ENCODE peak calls at places on chromosome 21, in nine cellular contexts. One of them, this sample, is unnamed.

GRCh38 chr21:21165063-21165645 is 166.9 kb downstream of the NCAM2 start:
- DNase-seq in astrocyte: peak
- DNase-seq in astrocyte of the cerebellum: peak
- DNase-seq in cardiac muscle cell: no peak
- DNase-seq in prostate gland: no peak
- DNase-seq in brain microvascular endothelial cell: peak
- DNase-seq in left lung: no peak
- DNase-seq in left ventricle myocardium inferior: no peak
- DNase-seq in body of pancreas: no peak
- DNase-seq in this sample: no peak

GRCh38 chr21:16588433-16588860 is 858.7 kb downstream of the USP25 start:
- DNase-seq in astrocyte: peak
- DNase-seq in astrocyte of the cerebellum: no peak
- DNase-seq in cardiac muscle cell: peak
- DNase-seq in prostate gland: peak
- DNase-seq in brain microvascular endothelial cell: peak
- DNase-seq in left lung: peak
- DNase-seq in left ventricle myocardium inferior: peak
- DNase-seq in body of pancreas: peak
- DNase-seq in this sample: no peak

GRCh38 chr21:46662367-46662654 is 26.8 kb downstream of the PRMT2 start:
- DNase-seq in astrocyte: no peak
- DNase-seq in astrocyte of the cerebellum: no peak
- DNase-seq in cardiac muscle cell: no peak
- DNase-seq in prostate gland: no peak
- DNase-seq in brain microvascular endothelial cell: no peak
- DNase-seq in left lung: no peak
- DNase-seq in left ventricle myocardium inferior: no peak
- DNase-seq in body of pancreas: no peak
- DNase-seq in this sample: no peak

GRCh38 chr21:41453198-41453597 is 27.2 kb downstream of the MX1 start:
- DNase-seq in astrocyte: no peak
- DNase-seq in astrocyte of the cerebellum: no peak
- DNase-seq in cardiac muscle cell: no peak
- DNase-seq in prostate gland: no peak
- DNase-seq in brain microvascular endothelial cell: no peak
- DNase-seq in left lung: no peak
- DNase-seq in left ventricle myocardium inferior: no peak
- DNase-seq in body of pancreas: no peak
- DNase-seq in this sample: no peak

GRCh38 chr21:38775733-38776132 is 30.0 kb upstream of the ETS2 start:
- DNase-seq in astrocyte: no peak
- DNase-seq in astrocyte of the cerebellum: no peak
- DNase-seq in cardiac muscle cell: no peak
- DNase-seq in prostate gland: no peak
- DNase-seq in brain microvascular endothelial cell: no peak
- DNase-seq in left lung: no peak
- DNase-seq in left ventricle myocardium inferior: no peak
- DNase-seq in body of pancreas: no peak
- DNase-seq in this sample: no peak

GRCh38 chr21:40719615-40720014 is 127.3 kb downstream of the DSCAM start:
- DNase-seq in astrocyte: no peak
- DNase-seq in astrocyte of the cerebellum: no peak
- DNase-seq in cardiac muscle cell: no peak
- DNase-seq in prostate gland: no peak
- DNase-seq in brain microvascular endothelial cell: no peak
- DNase-seq in left lung: no peak
- DNase-seq in left ventricle myocardium inferior: no peak
- DNase-seq in body of pancreas: no peak
- DNase-seq in this sample: no peak

GRCh38 chr21:45460611-45461368 is 55.8 kb downstream of the COL18A1 start:
- DNase-seq in astrocyte: peak
- DNase-seq in astrocyte of the cerebellum: peak
- DNase-seq in cardiac muscle cell: no peak
- DNase-seq in prostate gland: no peak
- DNase-seq in brain microvascular endothelial cell: peak
- DNase-seq in left lung: no peak
- DNase-seq in left ventricle myocardium inferior: no peak
- DNase-seq in body of pancreas: no peak
- DNase-seq in this sample: no peak

GRCh38 chr21:39885119-39885848 is 18.0 kb downstream of the PCP4 start:
- DNase-seq in astrocyte: peak
- DNase-seq in astrocyte of the cerebellum: peak
- DNase-seq in cardiac muscle cell: peak
- DNase-seq in prostate gland: no peak
- DNase-seq in brain microvascular endothelial cell: no peak
- DNase-seq in left lung: no peak
- DNase-seq in left ventricle myocardium inferior: peak
- DNase-seq in body of pancreas: peak
- DNase-seq in this sample: no peak

GRCh38 chr21:28714795-28715464 is 277.7 kb downstream of the LTN1 start:
- DNase-seq in astrocyte: peak
- DNase-seq in astrocyte of the cerebellum: peak
- DNase-seq in cardiac muscle cell: no peak
- DNase-seq in prostate gland: no peak
- DNase-seq in brain microvascular endothelial cell: peak
- DNase-seq in left lung: no peak
- DNase-seq in left ventricle myocardium inferior: no peak
- DNase-seq in body of pancreas: no peak
- DNase-seq in this sample: no peak

GRCh38 chr21:38859852-38860251 is 54.1 kb downstream of the ETS2 start:
- DNase-seq in astrocyte: no peak
- DNase-seq in astrocyte of the cerebellum: no peak
- DNase-seq in cardiac muscle cell: no peak
- DNase-seq in prostate gland: no peak
- DNase-seq in brain microvascular endothelial cell: no peak
- DNase-seq in left lung: no peak
- DNase-seq in left ventricle myocardium inferior: no peak
- DNase-seq in body of pancreas: no peak
- DNase-seq in this sample: no peak

GRCh38 chr21:45540601-45540970 is 1.7 kb downstream of the SLC19A1 start:
- DNase-seq in astrocyte: no peak
- DNase-seq in astrocyte of the cerebellum: no peak
- DNase-seq in cardiac muscle cell: no peak
- DNase-seq in prostate gland: no peak
- DNase-seq in brain microvascular endothelial cell: no peak
- DNase-seq in left lung: peak
- DNase-seq in left ventricle myocardium inferior: peak
- DNase-seq in body of pancreas: peak
- DNase-seq in this sample: no peak

GRCh38 chr21:42724226-42724920 is 71.0 kb downstream of the PDE9A start:
- DNase-seq in astrocyte: peak
- DNase-seq in astrocyte of the cerebellum: peak
- DNase-seq in cardiac muscle cell: no peak
- DNase-seq in prostate gland: no peak
- DNase-seq in brain microvascular endothelial cell: peak
- DNase-seq in left lung: no peak
- DNase-seq in left ventricle myocardium inferior: no peak
- DNase-seq in body of pancreas: peak
- DNase-seq in this sample: no peak

GRCh38 chr21:16169102-16169511 is 439.3 kb downstream of the USP25 start:
- DNase-seq in astrocyte: peak
- DNase-seq in astrocyte of the cerebellum: peak
- DNase-seq in cardiac muscle cell: no peak
- DNase-seq in prostate gland: no peak
- DNase-seq in brain microvascular endothelial cell: no peak
- DNase-seq in left lung: no peak
- DNase-seq in left ventricle myocardium inferior: no peak
- DNase-seq in body of pancreas: no peak
- DNase-seq in this sample: peak

DNA sequence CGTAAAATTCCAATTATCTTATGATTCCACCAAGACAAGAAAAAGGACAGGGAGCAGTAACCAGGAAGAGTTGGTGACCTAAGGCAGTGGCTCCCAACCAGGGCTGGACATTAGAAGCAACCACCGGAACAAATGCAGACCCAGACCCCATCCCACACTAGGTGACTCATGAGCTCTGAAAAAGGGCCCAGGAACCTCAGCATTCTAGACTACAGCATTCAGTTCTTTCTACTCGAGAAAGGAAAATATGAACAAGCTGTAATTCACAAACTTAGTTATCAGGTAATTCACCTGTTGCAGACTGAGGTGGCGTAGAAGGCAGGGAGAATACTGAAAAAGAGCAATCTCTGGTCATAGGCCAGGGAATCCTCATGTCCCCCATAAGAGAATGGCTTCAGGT is 138.4 kb upstream of the KRTAP19-8 start:
- DNase-seq in astrocyte: peak
- DNase-seq in astrocyte of the cerebellum: peak
- DNase-seq in cardiac muscle cell: no peak
- DNase-seq in prostate gland: no peak
- DNase-seq in brain microvascular endothelial cell: no peak
- DNase-seq in left lung: no peak
- DNase-seq in left ventricle myocardium inferior: no peak
- DNase-seq in body of pancreas: no peak
- DNase-seq in this sample: no peak
- H3K4me3 ChIP-seq in astrocyte: no peak
- H3K4me3 ChIP-seq in astrocyte of the cerebellum: no peak
- H3K4me3 ChIP-seq in cardiac muscle cell: no peak
- H3K4me3 ChIP-seq in prostate gland: no peak
- H3K4me3 ChIP-seq in brain microvascular endothelial cell: no peak
- H3K4me3 ChIP-seq in left lung: no peak
- H3K4me3 ChIP-seq in left ventricle myocardium inferior: no peak
- H3K4me3 ChIP-seq in body of pancreas: no peak
- H3K4me3 ChIP-seq in this sample: no peak

GRCh38 chr21:43861716-43862115 is 3.3 kb upstream of the AGPAT3 start:
- DNase-seq in astrocyte: no peak
- DNase-seq in astrocyte of the cerebellum: no peak
- DNase-seq in cardiac muscle cell: no peak
- DNase-seq in prostate gland: no peak
- DNase-seq in brain microvascular endothelial cell: no peak
- DNase-seq in left lung: peak
- DNase-seq in left ventricle myocardium inferior: no peak
- DNase-seq in body of pancreas: peak
- DNase-seq in this sample: no peak

GRCh38 chr21:43855955-43856354 is 9.1 kb upstream of the AGPAT3 start:
- DNase-seq in astrocyte: no peak
- DNase-seq in astrocyte of the cerebellum: no peak
- DNase-seq in cardiac muscle cell: no peak
- DNase-seq in prostate gland: no peak
- DNase-seq in brain microvascular endothelial cell: no peak
- DNase-seq in left lung: peak
- DNase-seq in left ventricle myocardium inferior: no peak
- DNase-seq in body of pancreas: no peak
- DNase-seq in this sample: no peak

GRCh38 chr21:43859747-43860214 is 5.2 kb upstream of the AGPAT3 start:
- DNase-seq in astrocyte: no peak
- DNase-seq in astrocyte of the cerebellum: no peak
- DNase-seq in cardiac muscle cell: no peak
- DNase-seq in prostate gland: peak
- DNase-seq in brain microvascular endothelial cell: no peak
- DNase-seq in left lung: no peak
- DNase-seq in left ventricle myocardium inferior: no peak
- DNase-seq in body of pancreas: no peak
- DNase-seq in this sample: peak

GRCh38 chr21:43854773-43855633 is 10.0 kb upstream of the AGPAT3 start:
- DNase-seq in astrocyte: no peak
- DNase-seq in astrocyte of the cerebellum: no peak
- DNase-seq in cardiac muscle cell: peak
- DNase-seq in prostate gland: no peak
- DNase-seq in brain microvascular endothelial cell: no peak
- DNase-seq in left lung: peak
- DNase-seq in left ventricle myocardium inferior: no peak
- DNase-seq in body of pancreas: peak
- DNase-seq in this sample: no peak

DNA sequence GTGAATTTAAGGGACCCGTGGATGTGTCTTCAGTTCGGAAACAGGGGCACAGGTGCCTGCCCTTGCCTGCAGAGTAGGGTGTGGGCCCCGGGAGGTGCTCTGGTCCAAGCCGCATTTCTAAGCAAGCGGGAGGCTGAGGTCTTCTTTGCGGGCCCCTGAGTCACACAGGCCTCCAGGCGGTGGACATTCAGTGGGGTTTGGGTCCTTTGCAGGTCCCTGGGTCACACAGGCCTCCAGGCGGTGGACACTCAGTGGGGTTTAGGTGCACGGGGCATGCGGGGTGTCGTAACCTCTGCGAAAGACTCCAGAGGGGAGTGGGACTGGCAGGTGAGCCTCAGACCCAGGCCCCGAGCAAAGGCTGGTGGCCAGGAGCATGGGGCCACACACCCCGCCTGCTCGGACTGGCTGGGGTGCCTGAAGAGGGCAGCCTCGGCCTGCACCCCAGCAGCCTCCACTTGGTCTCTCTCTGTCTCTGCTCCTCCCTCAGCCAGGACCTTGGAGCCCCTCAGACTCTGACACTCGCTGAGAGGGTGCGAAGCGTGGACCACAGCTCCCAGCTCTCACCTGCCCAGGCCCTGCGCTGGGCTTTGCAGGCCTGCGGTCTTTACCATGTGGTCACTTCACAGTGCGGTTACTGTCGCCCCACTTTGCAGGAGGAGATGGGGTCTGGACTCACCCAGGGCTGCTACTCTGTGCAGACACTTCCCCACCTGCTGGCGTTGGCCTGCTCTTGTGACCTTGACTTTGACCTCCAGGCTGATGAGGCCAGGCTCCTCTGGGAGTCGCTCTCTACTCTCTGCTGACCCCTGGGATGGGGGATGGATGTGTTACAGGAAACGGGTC is 6.0 kb upstream of the AGPAT3 start:
- DNase-seq in astrocyte: no peak
- DNase-seq in astrocyte of the cerebellum: no peak
- DNase-seq in cardiac muscle cell: peak
- DNase-seq in prostate gland: no peak
- DNase-seq in brain microvascular endothelial cell: no peak
- DNase-seq in left lung: peak
- DNase-seq in left ventricle myocardium inferior: no peak
- DNase-seq in body of pancreas: no peak
- DNase-seq in this sample: no peak
- TF ChIP-seq CTCF in astrocyte: no peak
- TF ChIP-seq CTCF in astrocyte of the cerebellum: no peak
- TF ChIP-seq CTCF in cardiac muscle cell: no peak
- TF ChIP-seq CTCF in prostate gland: no peak
- TF ChIP-seq CTCF in brain microvascular endothelial cell: no peak
- TF ChIP-seq CTCF in left lung: no peak
- TF ChIP-seq CTCF in left ventricle myocardium inferior: no peak
- TF ChIP-seq CTCF in body of pancreas: no peak
- TF ChIP-seq CTCF in this sample: no peak

DNA sequence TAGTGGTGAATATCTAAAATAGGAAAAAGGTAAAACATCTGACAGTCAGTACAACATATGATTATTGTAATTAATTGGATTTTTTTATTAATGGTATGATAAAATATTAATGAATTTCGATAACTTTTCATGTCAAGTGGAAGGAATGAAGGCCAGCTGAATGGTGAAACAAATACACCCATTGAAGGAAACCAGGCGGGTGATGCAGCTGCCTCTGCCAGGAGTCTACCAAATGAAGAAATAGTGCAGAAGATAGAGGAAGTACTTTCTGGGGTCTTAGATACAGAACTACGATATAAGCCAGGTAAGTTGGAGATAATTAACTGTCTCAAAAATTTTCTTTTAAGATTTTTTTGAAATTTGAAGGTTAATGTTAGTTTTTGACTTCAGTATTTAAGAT is 3.2 kb downstream of the SON start:
- DNase-seq in astrocyte: no peak
- DNase-seq in astrocyte of the cerebellum: no peak
- DNase-seq in cardiac muscle cell: no peak
- DNase-seq in prostate gland: no peak
- DNase-seq in brain microvascular endothelial cell: no peak
- DNase-seq in left lung: no peak
- DNase-seq in left ventricle myocardium inferior: no peak
- DNase-seq in body of pancreas: no peak
- DNase-seq in this sample: no peak
- H3K4me3 ChIP-seq in astrocyte: no peak
- H3K4me3 ChIP-seq in astrocyte of the cerebellum: no peak
- H3K4me3 ChIP-seq in cardiac muscle cell: no peak
- H3K4me3 ChIP-seq in prostate gland: no peak
- H3K4me3 ChIP-seq in brain microvascular endothelial cell: no peak
- H3K4me3 ChIP-seq in left lung: no peak
- H3K4me3 ChIP-seq in left ventricle myocardium inferior: no peak
- H3K4me3 ChIP-seq in body of pancreas: no peak
- H3K4me3 ChIP-seq in this sample: no peak

GRCh38 chr21:23740463-23740862 is 1866.8 kb downstream of the MRPL39 start:
- DNase-seq in astrocyte: no peak
- DNase-seq in astrocyte of the cerebellum: no peak
- DNase-seq in cardiac muscle cell: no peak
- DNase-seq in prostate gland: no peak
- DNase-seq in brain microvascular endothelial cell: no peak
- DNase-seq in left lung: no peak
- DNase-seq in left ventricle myocardium inferior: no peak
- DNase-seq in body of pancreas: no peak
- DNase-seq in this sample: no peak
- TF ChIP-seq CTCF in astrocyte: no peak
- TF ChIP-seq CTCF in astrocyte of the cerebellum: no peak
- TF ChIP-seq CTCF in cardiac muscle cell: no peak
- TF ChIP-seq CTCF in prostate gland: no peak
- TF ChIP-seq CTCF in brain microvascular endothelial cell: no peak
- TF ChIP-seq CTCF in left lung: no peak
- TF ChIP-seq CTCF in left ventricle myocardium inferior: no peak
- TF ChIP-seq CTCF in body of pancreas: no peak
- TF ChIP-seq CTCF in this sample: peak